ENCODE peak calls at places on chromosome 7, in ten cellular contexts. S, D, K, U, Y, H, M, V, A and W are unnamed samples. For H3K9me3, the result is how much of the 10 kb centered on the place peaks cover.

GRCh38 chr7:105355701-105356100 is 33.0 kb downstream of the SRPK2 start:
- DNase-seq in Y (no peak), D (no peak), A (no peak), M (no peak), H (no peak), K (no peak), U (no peak), S (no peak), V (no peak), W (no peak)

GRCh38 chr7:107024906-107025305 is 19.6 kb upstream of the PRKAR2B start:
- DNase-seq in S (no peak), H (no peak), V (no peak), Y (no peak), M (no peak), A (no peak), U (no peak), K (no peak), D (no peak), W (no peak)

GRCh38 chr7:142478479-142479220 is 220.8 kb upstream of the PRSS58 start:
- DNase-seq in V (no peak), K (no peak), A (peak), S (peak), H (peak), D (peak), M (no peak), Y (no peak), U (peak), W (no peak)

GRCh38 chr7:7718461-7718860 is at the start of gene RPA3:
- DNase-seq in S (no peak), A (no peak), Y (no peak), V (no peak), H (no peak), M (no peak), D (no peak), U (no peak), K (no peak), W (no peak)

GRCh38 chr7:15848362-15848761 is 161.9 kb upstream of the MEOX2 start:
- DNase-seq in H (no peak), A (no peak), Y (no peak), V (no peak), S (no peak), U (no peak), D (no peak), M (no peak), K (no peak), W (no peak)

GRCh38 chr7:137006293-137006692 is 137.8 kb downstream of the CHRM2 start:
- DNase-seq in V (no peak), S (peak), M (no peak), K (no peak), U (no peak), H (no peak), A (no peak), Y (no peak), D (no peak), W (no peak)

GRCh38 chr7:33143996-33144718 is 14.8 kb downstream of the BBS9 start:
- DNase-seq in S (peak), V (no peak), D (no peak), U (no peak), M (no peak), H (no peak), A (no peak), Y (no peak), K (no peak), W (no peak)

GRCh38 chr7:1413936-1414639 is 45.2 kb downstream of the MICALL2 start:
- DNase-seq in A (no peak), U (no peak), H (no peak), M (no peak), K (no peak), V (no peak), Y (no peak), D (no peak), S (no peak), W (no peak)

GRCh38 chr7:40986351-40986873 is 716.5 kb downstream of the INHBA start:
- DNase-seq in D (peak), U (no peak), A (no peak), S (peak), H (no peak), K (no peak), Y (no peak), M (no peak), V (no peak), W (no peak)

GRCh38 chr7:120033114-120033513 is 239.9 kb upstream of the KCND2 start:
- DNase-seq in M (no peak), U (no peak), Y (peak), K (no peak), S (no peak), H (no peak), A (no peak), V (no peak), D (peak), W (no peak)

GRCh38 chr7:66847879-66848810 is 72.9 kb upstream of the TMEM248 start:
- DNase-seq in U (no peak), Y (no peak), A (no peak), V (no peak), M (no peak), S (peak), D (peak), K (no peak), H (no peak), W (no peak)

GRCh38 chr7:114986181-114986800 is 64.4 kb downstream of the MDFIC start:
- DNase-seq in K (no peak), V (no peak), H (no peak), S (no peak), Y (no peak), D (no peak), M (no peak), U (no peak), A (no peak), W (no peak)

GRCh38 chr7:43678315-43678714 is 51.0 kb downstream of the COA1 start:
- DNase-seq in S (no peak), M (no peak), Y (no peak), H (no peak), V (no peak), U (no peak), D (no peak), K (no peak), A (no peak), W (no peak)

GRCh38 chr7:34672430-34672829 is 14.4 kb downstream of the NPSR1 start:
- DNase-seq in S (peak), D (no peak), U (no peak), Y (no peak), A (no peak), K (no peak), M (no peak), H (no peak), V (no peak), W (no peak)

GRCh38 chr7:31550432-31550831 is 36.5 kb downstream of the ITPRID1 start:
- DNase-seq in Y (no peak), A (no peak), S (no peak), M (no peak), U (no peak), H (no peak), D (no peak), K (peak), V (no peak), W (no peak)

GRCh38 chr7:75624134-75624832 is 114.5 kb downstream of the HIP1 start:
- DNase-seq in V (no peak), H (no peak), A (peak), S (peak), D (no peak), Y (no peak), U (peak), M (no peak), K (peak), W (peak)

GRCh38 chr7:8435597-8436243 is 2.3 kb downstream of the NXPH1 start:
- DNase-seq in K (no peak), A (no peak), U (no peak), D (no peak), H (no peak), S (no peak), V (no peak), Y (no peak), M (no peak), W (no peak)

GRCh38 chr7:16891338-16891737 is 9.6 kb upstream of the AGR3 start:
- DNase-seq in U (peak), Y (no peak), A (no peak), H (peak), D (peak), M (no peak), K (peak), S (peak), V (no peak), W (peak)

GRCh38 chr7:107355616-107356015 is 114.2 kb upstream of the GPR22 start:
- DNase-seq in V (no peak), H (no peak), M (no peak), S (peak), Y (no peak), A (no peak), D (no peak), U (no peak), K (no peak), W (no peak)

GRCh38 chr7:93817561-93817960 is 73.0 kb downstream of the TFPI2 start:
- DNase-seq in M (no peak), D (no peak), K (no peak), U (no peak), S (no peak), A (no peak), Y (no peak), H (no peak), V (no peak), W (no peak)

GRCh38 chr7:90242369-90243168 is 2.4 kb upstream of the CFAP69 start:
- DNase-seq in K (no peak), D (no peak), V (no peak), H (no peak), S (no peak), M (no peak), U (no peak), A (no peak), Y (no peak), W (no peak)

GRCh38 chr7:54904986-54905385 is 113.8 kb upstream of the EGFR start:
- DNase-seq in K (no peak), D (no peak), A (no peak), S (no peak), H (no peak), V (no peak), Y (no peak), U (no peak), M (no peak), W (no peak)

GRCh38 chr7:104900525-104900924 is 113.5 kb upstream of the KMT2E start:
- DNase-seq in U (no peak), A (no peak), M (no peak), K (no peak), Y (no peak), D (no peak), S (no peak), V (no peak), H (no peak), W (no peak)

GRCh38 chr7:131097662-131098376 is 229.9 kb upstream of the MKLN1 start:
- DNase-seq in K (no peak), V (no peak), A (no peak), H (no peak), U (no peak), Y (no peak), M (no peak), S (no peak), D (no peak), W (no peak)

GRCh38 chr7:43888983-43889945 is 17.1 kb downstream of the URGCP start:
- DNase-seq in U (no peak), S (peak), M (no peak), Y (no peak), V (no peak), A (no peak), D (no peak), K (no peak), H (no peak), W (no peak)

GRCh38 chr7:3518546-3518945 is 217.5 kb downstream of the SDK1 start:
- DNase-seq in D (no peak), A (no peak), M (no peak), U (no peak), K (no peak), V (no peak), Y (no peak), H (no peak), S (no peak), W (no peak)

DNA sequence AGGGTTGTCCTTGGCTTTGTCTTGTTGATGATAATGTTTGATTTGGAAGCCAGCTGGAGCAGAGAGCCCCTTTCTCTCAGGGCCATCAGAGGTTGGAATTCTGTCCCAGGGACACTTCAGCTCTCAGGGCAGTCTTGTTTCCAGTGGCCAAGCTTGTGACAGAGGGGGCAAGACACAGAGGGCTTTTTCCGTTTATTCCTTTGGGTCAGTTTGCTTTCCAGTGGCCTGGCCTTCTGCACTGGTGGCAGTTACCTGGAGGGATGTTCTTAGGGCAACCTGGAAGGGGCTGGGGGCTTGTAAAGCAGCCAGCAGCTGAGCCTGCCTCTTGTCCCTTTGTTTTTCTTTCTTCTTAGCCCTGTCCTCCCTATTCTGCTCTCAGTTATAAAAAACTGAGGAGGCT is 62.7 kb downstream of the MTURN start:
- DNase-seq in H (no peak), U (no peak), A (no peak), Y (peak), M (no peak), V (no peak), K (no peak), D (no peak), S (no peak), W (no peak)
- H3K9me3 ChIP-seq in H (under half), U (under half), A (under half), Y (under half), M (under half), V (under half), K (under half), D (under half), S (under half), W (under half)

DNA sequence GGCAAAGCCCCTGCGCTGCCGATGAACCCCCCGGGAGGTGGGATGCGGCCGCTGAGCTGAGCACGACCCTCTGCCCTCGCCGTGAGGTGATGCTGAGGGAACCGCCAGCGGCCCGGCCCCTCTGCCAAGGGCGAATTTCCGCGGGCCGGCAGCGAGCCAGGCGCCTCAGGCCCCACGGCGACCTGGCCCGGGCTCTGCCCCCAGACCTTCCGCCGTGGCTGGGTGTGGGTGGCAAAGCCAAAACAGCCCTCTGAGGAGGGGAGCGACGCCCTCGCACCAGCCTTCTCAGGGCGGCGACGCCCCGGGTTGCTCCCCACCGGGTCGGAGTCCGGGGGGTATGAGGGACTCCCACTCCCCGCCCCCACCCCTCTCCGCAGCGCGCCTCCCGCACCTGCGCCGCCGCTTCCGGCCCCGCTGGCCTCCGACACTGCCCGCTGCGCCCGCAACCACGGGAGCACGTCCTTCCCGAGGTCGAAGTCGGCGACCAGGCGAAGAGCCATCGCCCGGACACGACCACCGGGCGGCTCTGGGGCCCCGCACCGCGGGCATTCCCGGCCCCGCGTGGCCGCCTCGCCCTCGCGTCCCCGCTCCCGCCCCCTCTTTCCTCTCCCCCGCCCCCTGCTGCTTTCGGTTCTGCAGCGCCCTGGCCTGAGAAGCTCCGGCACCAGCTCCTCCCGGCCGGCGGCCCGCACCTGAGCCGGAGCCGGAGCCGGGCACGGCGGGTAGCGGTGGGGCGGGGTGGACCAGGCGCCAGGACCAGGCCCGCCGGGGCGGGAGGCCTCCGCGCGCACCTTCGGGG is at the start of gene GSAP:
- DNase-seq in Y (no peak), V (no peak), A (peak), H (no peak), U (peak), S (no peak), K (peak), M (peak), D (peak), W (peak)
- TF ChIP-seq POLR2A in Y (no peak), V (no peak), A (no peak), H (no peak), U (peak), S (no peak), K (no peak), M (peak), D (peak), W (no peak)

GRCh38 chr7:157820796-157821195 is 484.0 kb downstream of the DNAJB6 start:
- DNase-seq in H (no peak), Y (no peak), K (no peak), M (no peak), A (no peak), S (no peak), U (no peak), V (no peak), D (no peak), W (no peak)
- H3K9me3 ChIP-seq in H (under half), Y (under half), K (under half), M (under half), A (under half), S (half or more), U (under half), V (under half), D (under half), W (under half)

GRCh38 chr7:95589031-95589430 is 7.3 kb downstream of the PDK4 start:
- DNase-seq in M (no peak), V (no peak), K (no peak), S (no peak), U (no peak), Y (no peak), D (no peak), A (no peak), H (no peak), W (no peak)
- TF ChIP-seq POLR2A in M (no peak), V (no peak), K (no peak), S (no peak), U (no peak), Y (no peak), D (no peak), A (no peak), H (no peak), W (no peak)

DNA sequence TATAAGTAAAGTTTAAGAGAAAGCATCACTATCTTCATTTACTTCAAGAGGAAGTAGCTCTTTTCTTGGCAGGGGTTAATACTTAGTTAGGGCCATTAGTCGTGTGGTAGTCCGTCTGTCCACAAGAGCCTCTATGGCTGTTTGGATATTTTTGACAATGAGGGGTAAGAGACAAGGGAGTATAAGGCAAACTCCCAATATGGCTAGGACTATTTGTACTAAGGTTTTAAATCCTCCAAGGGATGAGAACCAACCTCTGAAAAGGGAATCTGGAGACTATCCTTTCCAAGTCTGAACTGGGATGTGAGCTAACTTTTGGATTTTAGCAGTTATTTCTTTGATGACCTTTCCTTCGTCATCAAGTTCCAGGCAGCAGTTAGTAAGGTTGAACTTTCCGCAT is at the start of gene ZNF117:
- DNase-seq in S (no peak), M (no peak), H (no peak), U (no peak), D (no peak), V (no peak), K (no peak), A (no peak), Y (no peak), W (no peak)
- H3K9me3 ChIP-seq in S (under half), M (half or more), H (under half), U (under half), D (half or more), V (half or more), K (under half), A (under half), Y (under half), W (under half)

GRCh38 chr7:100840470-100841100 is 11.9 kb upstream of the SLC12A9 start:
- DNase-seq in U (no peak), M (no peak), A (no peak), V (no peak), S (no peak), H (no peak), K (no peak), Y (no peak), D (no peak), W (no peak)

GRCh38 chr7:100836812-100837098 is 9.4 kb upstream of the EPHB4 start:
- DNase-seq in S (no peak), M (no peak), D (no peak), V (no peak), U (no peak), K (no peak), A (no peak), H (no peak), Y (no peak), W (no peak)

GRCh38 chr7:100839361-100839760 is 12.0 kb upstream of the EPHB4 start:
- DNase-seq in U (no peak), V (no peak), K (no peak), M (no peak), S (no peak), Y (no peak), H (no peak), A (no peak), D (no peak), W (no peak)

GRCh38 chr7:100835903-100836811 is 8.8 kb upstream of the EPHB4 start:
- DNase-seq in S (no peak), D (no peak), Y (no peak), K (peak), A (no peak), H (no peak), V (no peak), M (peak), U (peak), W (peak)

DNA sequence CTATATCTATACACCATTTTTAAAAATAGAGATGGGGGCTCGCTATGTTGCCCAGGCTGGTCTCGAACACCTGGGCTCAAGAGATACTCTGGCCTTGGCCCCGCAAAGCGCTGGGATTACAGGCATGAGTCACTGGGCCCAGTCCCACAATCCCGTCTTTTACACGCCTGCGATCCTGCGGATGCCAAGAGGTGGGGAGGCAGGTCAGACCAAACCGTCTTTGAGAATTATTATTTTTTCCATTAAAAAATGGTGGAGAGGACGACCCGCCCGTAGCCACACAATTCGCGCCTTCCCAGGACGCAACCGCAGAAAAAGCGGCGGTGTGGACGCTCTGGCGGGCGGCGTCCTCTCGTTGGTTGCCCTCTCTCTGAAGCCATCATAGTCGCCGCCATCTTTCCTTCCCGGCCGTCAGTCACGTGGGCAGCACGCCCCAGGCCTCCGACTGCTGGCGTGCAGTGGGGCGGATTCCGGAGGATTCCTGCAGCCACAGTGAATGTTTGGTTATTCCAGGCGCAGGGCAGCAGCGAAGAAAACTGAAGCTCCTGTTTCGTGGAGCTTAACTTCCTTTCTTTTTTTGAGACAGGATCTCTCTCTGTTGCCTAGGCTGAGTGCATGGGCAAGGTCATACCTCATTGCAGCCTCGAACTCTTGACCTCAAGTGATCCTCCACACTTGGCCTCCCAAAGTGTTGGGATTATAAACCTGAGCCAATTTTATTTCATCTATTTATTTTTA is 9.9 kb upstream of the EPHB4 start:
- DNase-seq in H (peak), S (peak), D (peak), A (peak), U (peak), Y (peak), V (peak), K (peak), M (peak), W (peak)
- TF ChIP-seq POLR2A in H (peak), S (no peak), D (peak), A (peak), U (peak), Y (no peak), V (no peak), K (no peak), M (no peak), W (no peak)

GRCh38 chr7:138524259-138524658 is 64.2 kb downstream of the TRIM24 start:
- DNase-seq in K (no peak), M (no peak), Y (no peak), H (no peak), V (no peak), D (no peak), A (no peak), U (no peak), S (no peak), W (no peak)

GRCh38 chr7:138520742-138521141 is 60.7 kb downstream of the TRIM24 start:
- DNase-seq in A (no peak), U (no peak), D (no peak), K (no peak), H (no peak), S (no peak), V (no peak), M (no peak), Y (no peak), W (no peak)

GRCh38 chr7:138527746-138528223 is 67.7 kb downstream of the TRIM24 start:
- DNase-seq in M (no peak), K (no peak), H (peak), V (no peak), A (no peak), D (peak), Y (no peak), S (no peak), U (no peak), W (no peak)

GRCh38 chr7:138521837-138522461 is 61.9 kb downstream of the TRIM24 start:
- DNase-seq in A (no peak), M (no peak), K (no peak), S (no peak), Y (no peak), V (no peak), D (no peak), U (no peak), H (no peak), W (no peak)

GRCh38 chr7:138525757-138526156 is 65.7 kb downstream of the TRIM24 start:
- DNase-seq in D (no peak), Y (no peak), K (no peak), M (no peak), S (no peak), H (no peak), V (no peak), A (no peak), U (no peak), W (no peak)
- H3K9me3 ChIP-seq in D (under half), Y (under half), K (under half), M (under half), S (under half), H (under half), V (under half), A (under half), U (under half), W (under half)